ENCODE peak calls at places on chromosomes 7 and 10, in five cellular contexts. P is GM23338, V is H9, G is upper lobe of right lung, J is dorsolateral prefrontal cortex. L is an unnamed sample.

GRCh38 chr10:123930340-123931001 is 38.9 kb upstream of the CPXM2 start:
- DNase-seq in P (no peak), V (no peak), J (no peak), G (no peak), L (peak)

GRCh38 chr7:135195968-135196629 is 15.2 kb downstream of the WDR91 start:
- DNase-seq in V (no peak), J (no peak), P (no peak), G (no peak), L (no peak)

GRCh38 chr7:90677742-90678439 is 81.8 kb downstream of the CDK14 start:
- DNase-seq in V (no peak), P (peak), J (no peak), G (no peak), L (no peak)

GRCh38 chr7:42945821-42946615 is 13.8 kb downstream of the MRPL32 start:
- DNase-seq in P (no peak), V (no peak), J (peak), G (no peak), L (no peak)

GRCh38 chr10:72010234-72010992 is 46.2 kb downstream of the CHST3 start:
- DNase-seq in G (no peak), P (no peak), V (no peak), J (no peak), L (peak)

GRCh38 chr10:49257626-49258350 is 41.2 kb upstream of the C10orf71 start:
- DNase-seq in G (no peak), V (no peak), J (no peak), P (no peak), L (no peak)

GRCh38 chr7:54932818-54933543 is 85.8 kb upstream of the EGFR start:
- DNase-seq in V (peak), G (peak), J (peak), P (peak), L (peak)

GRCh38 chr10:48246501-48246900 is 28.0 kb downstream of the FRMPD2 start:
- DNase-seq in G (no peak), J (no peak), V (peak), P (no peak), L (no peak)

GRCh38 chr10:97715259-97715874 is 1.8 kb downstream of the MARVELD1 start:
- DNase-seq in P (peak), J (no peak), G (no peak), V (peak), L (no peak)

GRCh38 chr7:146115665-146116451 is 743 bp upstream of the CNTNAP2 start:
- DNase-seq in J (peak), G (peak), P (peak), V (peak), L (peak)

GRCh38 chr10:24951201-24952145 is 933 bp downstream of the PRTFDC1 start:
- DNase-seq in G (no peak), V (peak), P (peak), J (peak), L (peak)

GRCh38 chr7:48041665-48041995 is 6.3 kb downstream of the C7orf57 start:
- DNase-seq in G (no peak), V (no peak), J (no peak), P (no peak), L (no peak)

GRCh38 chr7:2710256-2710655 is 22.3 kb downstream of the AMZ1 start:
- DNase-seq in J (no peak), P (no peak), G (no peak), V (no peak), L (no peak)

DNA sequence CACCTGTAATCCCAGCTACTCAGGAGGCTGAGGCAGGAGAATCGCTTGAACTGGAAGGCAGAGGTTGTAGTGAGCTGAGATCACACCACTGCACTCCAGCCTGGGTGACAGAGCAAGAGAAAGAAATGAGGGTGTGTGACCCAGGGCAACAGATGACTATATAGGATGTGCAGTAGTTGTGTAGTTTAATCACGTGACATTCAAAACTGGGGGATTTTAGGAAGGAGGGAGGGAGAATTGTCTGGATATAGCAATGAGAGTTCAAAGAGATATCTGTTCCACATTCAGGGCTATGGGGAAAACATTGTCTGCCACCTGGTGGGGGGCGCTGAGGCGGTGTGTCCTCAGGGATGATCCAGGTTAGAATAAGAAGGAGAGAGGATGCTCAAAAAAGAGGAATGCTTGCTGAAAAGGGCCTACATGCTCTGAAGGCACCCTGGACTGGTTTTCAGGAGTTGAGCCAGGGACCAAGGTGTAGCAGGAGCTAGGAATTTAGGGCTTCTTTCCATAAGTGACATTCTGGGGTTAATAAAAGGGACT is 7.8 kb upstream of the ZYX start:
- DNase-seq in G (no peak), V (peak), J (no peak), P (no peak), L (no peak)
- TF ChIP-seq CTCF in G (no peak), V (peak), J (no peak), P (peak), L (no peak)

DNA sequence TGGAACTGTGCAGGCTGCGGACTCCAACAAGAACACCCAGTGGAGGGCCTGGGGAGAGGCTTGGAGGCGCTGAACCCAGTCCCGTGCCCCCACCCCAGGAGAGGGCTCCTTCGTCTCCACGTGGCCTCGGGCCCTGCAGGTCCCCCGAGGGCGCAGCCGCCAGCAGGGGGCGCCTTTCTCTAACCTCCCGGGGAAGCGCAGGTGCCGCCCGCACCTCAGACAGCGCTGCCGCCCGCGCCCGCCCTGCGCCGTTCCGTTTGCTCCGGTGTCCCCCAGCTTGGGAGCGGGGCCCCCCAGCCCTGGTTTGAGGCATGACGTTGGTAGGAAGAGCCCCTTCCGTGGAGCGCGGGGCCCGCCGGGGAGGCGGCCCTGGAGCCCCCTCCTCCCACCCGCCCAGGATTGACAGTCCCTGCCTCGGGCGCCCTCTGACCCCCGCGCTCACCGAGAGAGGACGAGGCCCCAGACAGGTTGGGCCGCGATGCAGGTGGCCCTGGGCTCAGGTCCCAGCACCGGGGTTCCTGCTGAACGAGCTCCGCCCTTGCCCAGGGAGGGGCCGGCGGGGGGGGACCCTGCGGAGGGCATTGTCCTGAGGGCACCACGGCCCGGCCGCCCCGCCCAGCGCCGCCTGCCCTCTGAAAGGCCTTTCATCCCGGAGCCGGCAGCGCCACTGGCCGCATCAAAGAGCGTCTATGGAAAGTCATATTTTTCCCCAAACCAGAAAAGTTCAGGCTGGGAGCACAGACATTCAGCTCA is 42.9 kb downstream of the FOXL3 start:
- DNase-seq in G (peak), V (peak), P (peak), J (peak), L (peak)
- H3K27ac ChIP-seq in G (peak), V (no peak), P (no peak), J (peak), L (no peak)

GRCh38 chr7:21986101-21986500 is 40.4 kb upstream of the CDCA7L start:
- DNase-seq in V (no peak), J (no peak), G (no peak), P (no peak), L (no peak)

GRCh38 chr7:21980921-21981320 is 35.2 kb upstream of the CDCA7L start:
- DNase-seq in J (no peak), G (no peak), P (no peak), V (no peak), L (no peak)

GRCh38 chr7:21984042-21984441 is 38.3 kb upstream of the CDCA7L start:
- DNase-seq in J (no peak), P (no peak), V (no peak), G (no peak), L (no peak)

GRCh38 chr7:21981524-21981923 is 35.8 kb upstream of the CDCA7L start:
- DNase-seq in G (no peak), P (no peak), J (no peak), V (no peak), L (no peak)
- TF ChIP-seq CTCF in G (no peak), P (peak), J (no peak), V (no peak), L (no peak)

GRCh38 chr7:15801041-15801440 is 114.6 kb upstream of the MEOX2 start:
- DNase-seq in V (no peak), P (no peak), J (no peak), G (no peak), L (no peak)
- H3K27ac ChIP-seq in V (no peak), P (no peak), J (no peak), G (no peak), L (no peak)